ENCODE peak calls at places on chromosomes 3 and 15, in nine cellular contexts. L, Q, Y, A, X, N, C, T and O are unnamed samples.

GRCh38 chr3:150376001-150376848 is 31.9 kb upstream of the TSC22D2 start:
- DNase-seq in L (no peak), Q (no peak), Y (peak; percentile 55), A (no peak), X (no peak), N (no peak), C (peak; percentile 78), T (peak; percentile 23), O (peak; percentile 26)

GRCh38 chr15:71802770-71803169 is 7.6 kb upstream of the NR2E3 start:
- DNase-seq in L (no peak), Q (no peak), Y (no peak), A (no peak), X (no peak), N (no peak), C (no peak), T (no peak), O (no peak)

GRCh38 chr3:154126651-154127050 is 5.5 kb downstream of the ARHGEF26 start:
- DNase-seq in L (no peak), Q (no peak), Y (no peak), A (no peak), X (no peak), N (no peak), C (no peak), T (no peak), O (no peak)

GRCh38 chr15:80780416-80781221 is 1.4 kb downstream of the CEMIP start:
- DNase-seq in L (peak; percentile 48), Q (peak; percentile 63), Y (peak; percentile 85), A (no peak), X (peak; percentile 53), N (peak; percentile 47), C (peak; percentile 85), T (peak; percentile 67), O (peak; percentile 20)

GRCh38 chr3:144683065-144683464 is 711.4 kb downstream of the DIPK2A start:
- DNase-seq in L (no peak), Q (no peak), Y (no peak), A (no peak), X (no peak), N (no peak), C (no peak), T (no peak), O (no peak)

GRCh38 chr3:186519021-186519658 is 25.0 kb downstream of the CRYGS start:
- DNase-seq in L (no peak), Q (no peak), Y (no peak), A (peak; percentile 55), X (no peak), N (no peak), C (no peak), T (no peak), O (no peak)

GRCh38 chr15:55250392-55250791 is 39.2 kb downstream of the RAB27A start:
- DNase-seq in L (no peak), Q (no peak), Y (peak; percentile 53), A (no peak), X (peak; percentile 18), N (no peak), C (peak; percentile 87), T (no peak), O (peak; percentile 95)

GRCh38 chr3:192170659-192171058 is 556.7 kb downstream of the FGF12 start:
- DNase-seq in L (no peak), Q (no peak), Y (no peak), A (no peak), X (no peak), N (no peak), C (no peak), T (no peak), O (peak; percentile 59)

GRCh38 chr3:52495777-52496602 is 852 bp downstream of the STAB1 start:
- DNase-seq in L (peak; percentile 47), Q (no peak), Y (no peak), A (no peak), X (no peak), N (no peak), C (peak; percentile 72), T (no peak), O (peak; percentile 51)

GRCh38 chr3:52468336-52468735 is 12.9 kb downstream of the NISCH start:
- DNase-seq in L (no peak), Q (no peak), Y (no peak), A (no peak), X (no peak), N (no peak), C (peak; percentile 72), T (no peak), O (no peak)

GRCh38 chr3:44343421-44343820 is 4.9 kb downstream of the TCAIM start:
- DNase-seq in L (no peak), Q (no peak), Y (no peak), A (no peak), X (no peak), N (no peak), C (no peak), T (no peak), O (no peak)

GRCh38 chr3:64166584-64167155 is 58.6 kb downstream of the PRICKLE2 start:
- DNase-seq in L (no peak), Q (no peak), Y (no peak), A (no peak), X (no peak), N (no peak), C (peak; percentile 35), T (no peak), O (no peak)

DNA sequence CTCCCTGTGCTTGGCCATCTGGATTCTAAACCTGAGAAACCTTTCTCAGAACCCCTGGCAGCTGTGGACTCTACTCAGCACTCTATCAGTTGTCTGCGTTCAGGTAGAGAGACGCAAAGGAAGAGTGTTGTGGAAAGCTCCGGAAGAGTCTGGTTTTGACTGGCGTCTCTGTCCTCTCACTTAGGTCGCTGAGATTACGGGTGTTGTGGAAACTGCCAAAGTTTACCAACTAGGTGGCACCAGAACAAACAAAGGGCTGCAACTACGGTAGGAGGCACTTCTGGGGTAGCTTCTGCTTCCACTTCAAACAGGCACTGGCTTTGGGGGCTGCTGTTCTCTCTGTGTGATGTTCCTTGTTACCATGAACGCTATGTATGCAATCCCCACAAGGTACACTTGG is 19.2 kb upstream of the ITPKA start:
- DNase-seq in L (no peak), Q (no peak), Y (no peak), A (no peak), X (peak; percentile 36), N (no peak), C (no peak), T (no peak), O (no peak)
- H3K36me3 ChIP-seq in L (peaks cover 45% of the 10 kb centered on the region), Q (peaks cover 13% of the 10 kb centered on the region), Y (peaks cover 11% of the 10 kb centered on the region), A (peaks cover 56% of the 10 kb centered on the region), X (peaks cover 69% of the 10 kb centered on the region), N (peaks cover 91% of the 10 kb centered on the region), C (peaks cover 65% of the 10 kb centered on the region), T (no peaks in the 10 kb centered on the region), O (peaks cover 22% of the 10 kb centered on the region)

GRCh38 chr3:14545251-14545635 is 5.1 kb upstream of the GRIP2 start:
- DNase-seq in L (no peak), Q (no peak), Y (no peak), A (no peak), X (no peak), N (no peak), C (no peak), T (no peak), O (no peak)

GRCh38 chr3:14544282-14545250 is 4.4 kb upstream of the GRIP2 start:
- DNase-seq in L (no peak), Q (no peak), Y (no peak), A (no peak), X (no peak), N (no peak), C (no peak), T (no peak), O (no peak)

GRCh38 chr3:14547693-14548092 is 7.6 kb upstream of the GRIP2 start:
- DNase-seq in L (no peak), Q (peak; percentile 2), Y (peak; percentile 58), A (no peak), X (no peak), N (no peak), C (no peak), T (no peak), O (no peak)

GRCh38 chr3:14548321-14548729 is 8.2 kb upstream of the GRIP2 start:
- DNase-seq in L (peak; percentile 54), Q (peak; percentile 64), Y (peak; percentile 78), A (no peak), X (peak; percentile 51), N (peak; percentile 40), C (peak; percentile 70), T (peak; percentile 86), O (peak; percentile 42)

DNA sequence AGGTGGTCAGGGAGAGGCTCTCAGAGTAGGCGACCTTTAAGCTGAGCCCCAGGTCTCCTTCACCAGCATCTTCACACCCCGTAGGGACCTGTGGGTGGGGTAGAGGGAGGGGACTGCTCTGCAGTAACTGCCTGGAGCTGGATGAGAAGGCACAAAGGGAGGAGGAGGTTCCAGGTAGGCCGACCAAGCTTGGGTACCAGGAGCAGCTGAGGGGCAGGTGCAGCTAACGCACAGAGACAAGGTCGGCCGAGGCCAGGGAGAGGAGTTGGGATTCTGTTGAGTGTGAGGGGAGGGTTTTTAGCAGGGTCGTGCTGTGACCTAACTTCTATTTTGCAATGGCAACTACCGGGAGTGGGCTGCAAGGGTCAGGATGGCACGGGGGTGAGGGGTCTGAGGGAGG is 5.9 kb upstream of the GRIP2 start:
- DNase-seq in L (no peak), Q (peak; percentile 2), Y (no peak), A (no peak), X (no peak), N (no peak), C (no peak), T (no peak), O (no peak)
- H3K27me3 ChIP-seq in L (no peaks in the 10 kb centered on the region), Q (no peaks in the 10 kb centered on the region), Y (no peaks in the 10 kb centered on the region), A (no peaks in the 10 kb centered on the region), X (no peaks in the 10 kb centered on the region), N (no peaks in the 10 kb centered on the region), C (peaks cover 12% of the 10 kb centered on the region), T (no peaks in the 10 kb centered on the region), O (peaks cover 9% of the 10 kb centered on the region)

DNA sequence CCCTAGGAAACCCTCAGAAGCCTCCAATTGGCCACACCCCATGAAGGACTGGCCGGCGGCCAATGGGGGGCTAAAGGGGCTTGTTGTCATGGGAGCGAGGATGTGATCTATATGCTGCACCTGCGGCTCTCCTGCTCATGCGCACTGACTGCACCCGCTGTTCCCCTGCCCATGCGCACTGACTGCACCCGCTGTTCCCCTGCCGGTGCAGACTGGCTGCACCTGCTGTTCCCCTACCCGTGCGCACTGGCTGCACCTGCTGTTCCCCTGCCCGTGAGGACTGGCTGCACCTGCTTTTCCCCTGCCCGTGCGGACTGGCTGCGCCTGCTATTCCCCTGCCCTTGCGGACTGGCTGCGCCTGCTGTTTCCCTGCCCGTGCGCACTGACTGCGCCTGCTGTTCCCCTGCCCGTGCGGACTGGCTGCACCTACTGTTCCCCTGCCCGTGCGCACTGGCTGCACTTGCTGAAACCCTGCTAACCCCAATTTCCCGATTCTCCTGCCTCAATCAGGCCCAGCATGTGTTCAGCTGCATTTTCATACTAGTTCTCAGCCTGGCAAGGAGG is 16.8 kb upstream of the MCCC1 start:
- DNase-seq in L (peak; percentile 42), Q (no peak), Y (peak; percentile 79), A (peak; percentile 19), X (peak; percentile 83), N (no peak), C (no peak), T (no peak), O (peak; percentile 21)
- H3K4me3 ChIP-seq in L (no peak overlapping the region), Q (no peak overlapping the region), Y (no peak overlapping the region), A (peak overlapping the region; percentile 37), X (no peak overlapping the region), N (no peak overlapping the region), C (no peak overlapping the region), T (no peak overlapping the region), O (no peak overlapping the region)

DNA sequence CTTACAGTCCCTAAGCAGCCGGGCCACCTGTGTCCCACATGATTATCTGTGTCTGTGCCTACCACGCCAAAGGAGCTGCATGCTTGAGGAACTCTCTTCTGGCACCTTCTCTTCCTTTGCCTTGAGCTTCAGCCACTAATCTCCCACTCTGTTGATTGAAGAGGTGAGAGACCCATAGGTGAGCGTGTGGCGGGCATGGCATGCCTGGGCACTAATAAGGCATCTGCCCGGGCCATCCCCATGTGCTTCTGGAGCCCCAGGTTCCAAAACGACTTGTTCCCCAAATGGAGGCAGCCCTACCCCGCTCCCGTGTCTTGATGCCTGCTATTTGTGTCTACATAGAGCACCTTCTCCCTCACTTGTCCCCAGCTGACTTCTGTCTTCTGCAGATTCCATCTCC is 13.0 kb downstream of the MCM2 start:
- DNase-seq in L (no peak), Q (no peak), Y (no peak), A (no peak), X (no peak), N (no peak), C (no peak), T (no peak), O (no peak)
- H3K36me3 ChIP-seq in L (no peaks in the 10 kb centered on the region), Q (no peaks in the 10 kb centered on the region), Y (no peaks in the 10 kb centered on the region), A (peaks cover 10% of the 10 kb centered on the region), X (no peaks in the 10 kb centered on the region), N (peaks cover 71% of the 10 kb centered on the region), C (no peaks in the 10 kb centered on the region), T (no peaks in the 10 kb centered on the region), O (peaks cover 6% of the 10 kb centered on the region)